ENCODE peak calls at places on chromosomes 4 and X, in six cellular contexts. R, C, S, D, Q and P are unnamed samples.

GRCh38 chr4:137226900-137227299 is 305.4 kb downstream of the PCDH18 start:
- DNase-seq in R (no peak), C (no peak), S (no peak), D (no peak), Q (no peak), P (peak; percentile 35)

GRCh38 chrX:39477438-39478120 is 620.2 kb downstream of the BCOR start:
- DNase-seq in R (peak; percentile 30), C (no peak), S (no peak), D (peak; percentile 90), Q (peak; percentile 41), P (peak; percentile 91)

GRCh38 chr4:17619416-17620105 is 5.1 kb downstream of the MED28 start:
- DNase-seq in R (no peak), C (no peak), S (peak; percentile 62), D (no peak), Q (no peak), P (no peak)

GRCh38 chr4:165906272-165906671 is 33.2 kb downstream of the TLL1 start:
- DNase-seq in R (no peak), C (no peak), S (no peak), D (no peak), Q (no peak), P (no peak)

GRCh38 chr4:56405016-56405415 is 17.7 kb upstream of the AASDH start:
- DNase-seq in R (no peak), C (no peak), S (no peak), D (no peak), Q (no peak), P (no peak)

GRCh38 chrX:150849996-150850720 is 48.3 kb downstream of the CD99L2 start:
- DNase-seq in R (no peak), C (no peak), S (no peak), D (no peak), Q (no peak), P (no peak)

GRCh38 chr4:61246003-61246402 is 45.9 kb downstream of the ADGRL3 start:
- DNase-seq in R (no peak), C (no peak), S (peak; percentile 36), D (no peak), Q (no peak), P (peak; percentile 48)

GRCh38 chr4:79652232-79652631 is 244.2 kb upstream of the GK2 start:
- DNase-seq in R (no peak), C (peak; percentile 22), S (no peak), D (no peak), Q (no peak), P (peak; percentile 13)

GRCh38 chr4:76156635-76157034 is 8.4 kb upstream of the NUP54 start:
- DNase-seq in R (no peak), C (no peak), S (no peak), D (no peak), Q (no peak), P (peak; percentile 2)

GRCh38 chrX:154401918-154402621 is 3.9 kb downstream of the RPL10 start:
- DNase-seq in R (no peak), C (no peak), S (no peak), D (no peak), Q (no peak), P (no peak)

GRCh38 chrX:107731831-107732502 is 43.6 kb downstream of the TSC22D3 start:
- DNase-seq in R (no peak), C (no peak), S (peak; percentile 56), D (peak; percentile 85), Q (peak; percentile 77), P (peak; percentile 88)

GRCh38 chr4:128597515-128597914 is 212.0 kb upstream of the JADE1 start:
- DNase-seq in R (no peak), C (no peak), S (no peak), D (no peak), Q (no peak), P (peak; percentile 51)

GRCh38 chr4:99885063-99885664 is 9.1 kb downstream of the LAMTOR3 start:
- DNase-seq in R (no peak), C (peak; percentile 28), S (no peak), D (peak; percentile 42), Q (no peak), P (peak; percentile 62)